ENCODE peak calls at places on chromosome 18, in eight cellular contexts. M is heart left ventricle, L is upper lobe of right lung, G is esophagus muscularis mucosa, E is psoas muscle, D is transverse colon, F is PC-9, Y is astrocyte. X is an unnamed sample.

GRCh38 chr18:79577451-79578395 is 101.9 kb upstream of the CTDP1 start:
- DNase-seq in M (peak; percentile 30), L (peak; percentile 70), G (no peak), E (no peak), D (peak; percentile 20), F (no peak), Y (peak; percentile 52), X (peak; percentile 48)

GRCh38 chr18:52950153-52950552 is 610.2 kb downstream of the DCC start:
- DNase-seq in M (no peak), L (no peak), G (no peak), E (no peak), D (no peak), F (no peak), Y (no peak), X (no peak)

GRCh38 chr18:27061488-27062095 is 123.5 kb downstream of the CHST9 start:
- DNase-seq in M (no peak), L (no peak), G (no peak), E (no peak), D (no peak), F (no peak), Y (no peak), X (no peak)

GRCh38 chr18:2971741-2972552 is 41.0 kb downstream of the LPIN2 start:
- DNase-seq in M (no peak), L (peak; percentile 71), G (peak; percentile 93), E (no peak), D (peak; percentile 59), F (no peak), Y (no peak), X (peak; percentile 81)

GRCh38 chr18:54232485-54233227 is 8.2 kb upstream of the MBD2 start:
- DNase-seq in M (no peak), L (no peak), G (no peak), E (no peak), D (no peak), F (no peak), Y (no peak), X (no peak)

GRCh38 chr18:46917808-46918600 is 602 bp downstream of the KATNAL2 start:
- DNase-seq in M (peak; percentile 28), L (no peak), G (no peak), E (peak; percentile 39), D (peak; percentile 32), F (peak; percentile 4), Y (peak; percentile 10), X (no peak)

GRCh38 chr18:45336431-45336830 is 278.8 kb upstream of the SLC14A2 start:
- DNase-seq in M (no peak), L (no peak), G (no peak), E (no peak), D (no peak), F (no peak), Y (no peak), X (no peak)

GRCh38 chr18:7617738-7618422 is 50.8 kb downstream of the PTPRM start:
- DNase-seq in M (peak; percentile 65), L (no peak), G (peak; percentile 92), E (no peak), D (peak; percentile 41), F (no peak), Y (peak; percentile 97), X (no peak)

DNA sequence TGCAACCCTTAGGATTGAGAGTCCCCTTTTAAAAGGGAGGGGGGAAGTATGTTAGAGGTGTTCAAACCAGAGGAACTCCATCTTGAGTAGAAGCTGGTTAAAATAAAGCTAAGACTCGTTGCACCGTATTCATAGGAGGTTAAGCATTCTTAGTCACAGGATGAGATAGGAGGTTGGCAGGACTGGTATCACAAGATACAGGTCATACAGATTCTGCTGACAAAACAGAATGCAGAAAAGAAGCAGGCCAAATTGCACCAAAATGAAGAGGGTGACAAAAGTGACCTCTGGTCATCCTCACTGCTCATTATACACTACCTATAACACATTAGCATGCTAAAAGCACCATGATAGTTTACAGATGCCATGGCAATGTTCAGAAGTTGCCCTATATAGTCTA is 192.3 kb upstream of the NDUFV2 start:
- DNase-seq in M (no peak), L (no peak), G (no peak), E (no peak), D (no peak), F (no peak), Y (no peak), X (no peak)
- H3K27ac ChIP-seq in M (no peak overlapping the region), L (no peak overlapping the region), G (no peak overlapping the region), E (no peak overlapping the region), D (no peak overlapping the region), F (no peak overlapping the region), Y (no peak overlapping the region), X (no peak overlapping the region)

GRCh38 chr18:63399300-63399699 is 23.0 kb downstream of the VPS4B start:
- DNase-seq in M (no peak), L (no peak), G (no peak), E (no peak), D (no peak), F (no peak), Y (no peak), X (no peak)
- H3K36me3 ChIP-seq in M (peaks cover 26% of the 10 kb centered on the region), L (peaks cover 99% of the 10 kb centered on the region), G (peaks cover 100% of the 10 kb centered on the region), E (peaks cover 2% of the 10 kb centered on the region), D (no peaks in the 10 kb centered on the region), F (peaks cover 62% of the 10 kb centered on the region), Y (peaks cover 58% of the 10 kb centered on the region), X (peaks cover 100% of the 10 kb centered on the region)

DNA sequence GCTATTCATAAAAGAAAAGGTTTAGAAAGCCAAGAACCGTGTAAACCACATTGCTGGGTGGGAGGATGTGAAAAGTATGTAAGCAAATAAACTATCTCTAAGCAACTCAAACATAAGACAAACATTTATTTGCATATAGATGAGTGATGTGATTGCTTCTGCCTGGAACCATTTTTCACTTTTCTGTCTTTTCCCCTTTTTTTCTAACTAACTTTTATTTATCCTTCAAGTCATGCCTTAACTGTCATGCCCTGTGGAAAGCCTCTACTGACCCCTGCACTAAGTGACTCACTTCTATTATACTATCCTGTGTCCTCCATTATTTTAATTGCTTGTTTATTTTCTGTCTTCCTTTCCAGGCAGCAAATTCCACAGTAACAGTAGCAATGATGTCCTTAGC is 87.4 kb upstream of the CTAGE1 start:
- DNase-seq in M (no peak), L (no peak), G (no peak), E (no peak), D (no peak), F (no peak), Y (peak; percentile 27), X (no peak)
- H3K27ac ChIP-seq in M (no peak overlapping the region), L (peak overlapping the region; percentile 43), G (peak overlapping the region; percentile 42), E (no peak overlapping the region), D (no peak overlapping the region), F (no peak overlapping the region), Y (no peak overlapping the region), X (peak overlapping the region; percentile 47)

GRCh38 chr18:21386523-21387240 is 144.7 kb downstream of the GREB1L start:
- DNase-seq in M (no peak), L (no peak), G (no peak), E (no peak), D (no peak), F (no peak), Y (no peak), X (no peak)
- H3K36me3 ChIP-seq in M (no peaks in the 10 kb centered on the region), L (no peaks in the 10 kb centered on the region), G (no peaks in the 10 kb centered on the region), E (no peaks in the 10 kb centered on the region), D (no peaks in the 10 kb centered on the region), F (no peaks in the 10 kb centered on the region), Y (no peaks in the 10 kb centered on the region), X (no peaks in the 10 kb centered on the region)

DNA sequence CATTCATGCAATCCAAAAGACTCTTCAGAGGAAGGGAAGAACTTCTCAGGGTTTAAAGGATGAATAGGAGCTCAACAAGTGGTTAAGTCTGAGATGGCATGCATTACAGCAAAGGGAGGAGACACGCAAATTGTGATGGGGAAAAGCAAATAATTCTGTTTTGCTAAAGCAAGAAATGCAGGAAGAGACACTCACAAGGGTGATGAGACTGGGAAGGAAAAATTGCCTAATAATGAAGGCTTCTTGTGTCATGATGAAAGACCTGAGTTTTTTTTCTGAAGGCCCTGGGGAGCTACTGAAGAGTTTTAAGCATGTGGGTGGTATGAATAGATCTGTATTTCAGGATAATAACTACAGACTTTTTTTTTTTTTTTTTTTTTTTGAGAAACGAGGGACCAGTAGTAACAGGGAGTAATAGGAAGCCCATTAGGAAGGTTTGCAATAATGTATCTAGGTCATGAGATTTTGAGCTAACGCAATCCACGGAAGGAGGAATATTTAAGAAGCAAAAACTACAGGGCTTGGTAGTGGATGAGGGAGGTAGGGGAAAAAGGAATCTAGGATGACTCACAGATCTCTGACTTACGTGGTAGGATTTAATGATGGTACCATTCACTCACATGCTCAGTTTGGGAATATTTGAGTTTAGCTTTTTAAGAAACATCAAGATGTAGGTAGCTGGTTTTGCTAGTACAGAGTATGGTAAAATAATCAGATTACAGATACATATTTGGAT is 16.0 kb upstream of the SERPINB3 start:
- DNase-seq in M (no peak), L (no peak), G (no peak), E (no peak), D (no peak), F (no peak), Y (no peak), X (no peak)
- H3K27ac ChIP-seq in M (no peak overlapping the region), L (no peak overlapping the region), G (no peak overlapping the region), E (no peak overlapping the region), D (no peak overlapping the region), F (no peak overlapping the region), Y (no peak overlapping the region), X (no peak overlapping the region)

DNA sequence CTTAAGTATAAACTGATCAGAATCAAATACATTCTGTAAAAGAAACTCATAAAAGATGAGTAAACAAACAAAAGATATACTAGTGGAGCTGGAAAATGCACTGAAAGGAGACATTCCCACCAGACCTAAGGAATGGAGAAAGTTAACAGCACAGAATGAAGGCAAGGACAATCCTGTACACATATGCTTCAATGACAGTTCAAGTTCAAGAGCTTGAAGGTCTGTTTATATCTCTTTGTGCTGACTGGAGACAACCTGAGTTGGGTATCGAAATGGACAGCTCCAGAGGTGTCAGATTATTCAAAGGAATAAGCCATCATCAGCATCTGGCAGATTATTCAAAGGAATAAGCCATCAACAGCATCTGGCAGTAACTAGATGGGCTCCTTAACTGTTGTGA is 73.8 kb upstream of the CD226 start:
- DNase-seq in M (no peak), L (no peak), G (no peak), E (no peak), D (no peak), F (no peak), Y (no peak), X (no peak)
- H3K36me3 ChIP-seq in M (peaks cover 7% of the 10 kb centered on the region), L (peaks cover 10% of the 10 kb centered on the region), G (peaks cover 64% of the 10 kb centered on the region), E (peaks cover 2% of the 10 kb centered on the region), D (no peaks in the 10 kb centered on the region), F (no peaks in the 10 kb centered on the region), Y (no peaks in the 10 kb centered on the region), X (peaks cover 53% of the 10 kb centered on the region)

GRCh38 chr18:63302647-63303405 is 16.7 kb downstream of the BCL2 start:
- DNase-seq in M (no peak), L (no peak), G (no peak), E (no peak), D (no peak), F (no peak), Y (no peak), X (no peak)

GRCh38 chr18:63303562-63303961 is 16.0 kb downstream of the BCL2 start:
- DNase-seq in M (no peak), L (no peak), G (no peak), E (no peak), D (no peak), F (no peak), Y (no peak), X (no peak)

GRCh38 chr18:63299837-63300787 is 19.5 kb downstream of the BCL2 start:
- DNase-seq in M (no peak), L (no peak), G (no peak), E (no peak), D (no peak), F (no peak), Y (peak; percentile 80), X (no peak)

GRCh38 chr18:63298393-63299015 is 21.1 kb downstream of the BCL2 start:
- DNase-seq in M (no peak), L (no peak), G (no peak), E (no peak), D (no peak), F (no peak), Y (peak; percentile 28), X (no peak)

GRCh38 chr18:63301458-63301857 is 18.1 kb downstream of the BCL2 start:
- DNase-seq in M (peak; percentile 40), L (no peak), G (no peak), E (peak; percentile 41), D (no peak), F (no peak), Y (no peak), X (no peak)
- H3K27ac ChIP-seq in M (no peak overlapping the region), L (no peak overlapping the region), G (peak overlapping the region; percentile 52), E (no peak overlapping the region), D (peak overlapping the region; percentile 8), F (no peak overlapping the region), Y (no peak overlapping the region), X (no peak overlapping the region)